ENCODE peak calls at places on chromosome 19, in nine cellular contexts. E is endothelial cell of umbilical vein, R is transverse colon, Q is gastrocnemius medialis, O is tibial nerve, T is Peyer's patch, P is A549, K is stomach, H is heart left ventricle. D is an unnamed sample.

GRCh38 chr19:45294291-45295029 is 28.2 kb downstream of the CKM start:
- DNase-seq in E (no peak), Q (no peak), R (no peak), H (peak; percentile 71), O (no peak), T (no peak), P (no peak), K (no peak), D (no peak)

GRCh38 chr19:5967994-5968430 is 9.9 kb downstream of the RANBP3 start:
- DNase-seq in O (peak; percentile 43), E (peak; percentile 84), P (peak; percentile 74), K (peak; percentile 67), H (peak; percentile 65), R (peak; percentile 69), Q (peak; percentile 39), T (peak; percentile 86), D (peak; percentile 76)

GRCh38 chr19:11138659-11139526 is 16.7 kb downstream of the SPC24 start:
- DNase-seq in E (peak; percentile 51), R (peak; percentile 62), K (peak; percentile 68), P (peak; percentile 69), T (peak; percentile 67), O (peak; percentile 60), H (peak; percentile 83), Q (peak; percentile 56), D (peak; percentile 39)

GRCh38 chr19:4513248-4513647 is 5.0 kb downstream of the PLIN4 start:
- DNase-seq in T (no peak), O (no peak), Q (no peak), R (no peak), P (no peak), H (no peak), E (no peak), K (no peak), D (no peak)

GRCh38 chr19:35757231-35757748 is 461 bp upstream of the HSPB6 start:
- DNase-seq in O (peak; percentile 84), T (peak; percentile 78), Q (peak; percentile 66), H (peak; percentile 91), K (peak; percentile 49), R (peak; percentile 74), P (peak; percentile 63), E (peak; percentile 62), D (peak; percentile 50)

GRCh38 chr19:40407714-40408600 is 5.2 kb downstream of the PRX start:
- DNase-seq in T (peak; percentile 56), O (no peak), Q (no peak), H (no peak), E (no peak), R (no peak), K (no peak), P (no peak), D (no peak)

GRCh38 chr19:43527860-43528622 is 1.0 kb upstream of the ETHE1 start:
- DNase-seq in E (no peak), T (peak; percentile 66), K (no peak), Q (no peak), H (peak; percentile 27), P (no peak), O (peak; percentile 24), R (peak; percentile 51), D (peak; percentile 79)

GRCh38 chr19:54024660-54025059 is 33.2 kb downstream of the CACNG6 start:
- DNase-seq in E (no peak), K (no peak), H (no peak), O (no peak), Q (no peak), T (no peak), P (no peak), R (no peak), D (no peak)

GRCh38 chr19:31532034-31532433 is 182.8 kb upstream of the TSHZ3 start:
- DNase-seq in P (no peak), K (no peak), O (no peak), H (no peak), E (no peak), T (no peak), Q (no peak), R (no peak), D (no peak)

GRCh38 chr19:17303167-17303939 is at the start of gene ABHD8:
- DNase-seq in P (peak; percentile 71), T (peak; percentile 98), E (peak; percentile 96), O (peak; percentile 91), K (peak; percentile 97), Q (peak; percentile 97), R (peak; percentile 98), H (peak; percentile 96), D (peak; percentile 96)
- H3K27ac ChIP-seq in P (peak within 1 kb of the TSS; percentile 87), T (peak within 1 kb of the TSS; percentile 47), E (no peak within 1 kb of the TSS), O (peak within 1 kb of the TSS; percentile 90), K (peak within 1 kb of the TSS; percentile 89), Q (peak within 1 kb of the TSS; percentile 94), R (peak within 1 kb of the TSS; percentile 90), H (peak within 1 kb of the TSS; percentile 95), D (peak within 1 kb of the TSS; percentile 91)

DNA sequence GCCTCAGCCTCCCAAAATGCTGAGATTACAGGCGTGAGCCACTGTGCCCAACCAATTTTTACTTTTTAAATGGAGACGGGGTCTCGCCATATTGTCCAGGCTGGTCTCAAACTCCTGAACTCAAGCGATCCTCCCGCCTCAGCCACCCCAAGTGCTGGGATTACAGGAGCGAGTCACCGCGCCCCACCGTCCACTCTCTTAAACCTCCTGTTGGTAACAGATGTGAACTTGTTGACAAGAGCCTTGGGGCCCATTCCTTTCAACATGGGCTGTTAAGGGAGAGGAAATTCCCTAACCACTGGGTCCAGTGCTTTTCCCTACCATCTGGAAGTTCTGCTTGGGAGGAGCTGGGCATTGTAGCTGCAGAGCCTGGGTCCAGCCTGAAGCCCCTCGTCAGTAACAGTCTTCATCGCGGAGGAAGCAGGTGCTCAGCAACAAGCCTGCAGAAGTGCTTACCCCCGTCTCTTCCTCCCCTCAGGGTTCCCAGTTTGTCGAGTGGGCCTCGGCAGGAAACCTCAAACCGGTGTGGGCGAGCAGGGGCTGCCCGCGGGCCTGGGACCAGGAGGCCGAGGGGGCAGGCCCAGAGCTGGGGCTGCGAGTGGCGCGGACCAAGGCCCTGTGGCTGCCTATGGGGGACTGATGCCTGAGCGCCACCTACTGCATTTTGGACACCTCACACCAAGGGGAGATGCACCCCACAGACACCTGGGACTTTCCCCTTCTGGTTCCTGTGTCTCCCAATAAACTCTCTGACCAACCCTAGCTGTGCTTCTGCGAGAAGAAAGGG is 4.0 kb upstream of the FLT3LG start:
- DNase-seq in R (peak; percentile 72), T (peak; percentile 92), P (no peak), H (no peak), O (no peak), K (peak; percentile 40), Q (no peak), E (no peak), D (no peak)
- TF ChIP-seq POLR2A in R (no peak), T (no peak), P (no peak), H (no peak), O (no peak), K (no peak), Q (no peak), E (no peak), D (no peak)

GRCh38 chr19:38115264-38115802 is 108.7 kb downstream of the DPF1 start:
- DNase-seq in Q (no peak), T (no peak), K (no peak), O (no peak), H (no peak), E (no peak), P (no peak), R (no peak), D (no peak)

GRCh38 chr19:38114651-38115050 is 109.4 kb downstream of the DPF1 start:
- DNase-seq in P (no peak), H (no peak), T (no peak), K (no peak), O (no peak), R (no peak), Q (no peak), E (no peak), D (no peak)

GRCh38 chr19:38122402-38123093 is 101.5 kb downstream of the DPF1 start:
- DNase-seq in R (no peak), O (no peak), P (no peak), H (no peak), K (no peak), Q (no peak), E (no peak), T (no peak), D (no peak)

GRCh38 chr19:38120471-38121030 is 103.5 kb downstream of the DPF1 start:
- DNase-seq in O (no peak), T (no peak), H (no peak), R (no peak), Q (no peak), E (no peak), K (no peak), P (no peak), D (no peak)

DNA sequence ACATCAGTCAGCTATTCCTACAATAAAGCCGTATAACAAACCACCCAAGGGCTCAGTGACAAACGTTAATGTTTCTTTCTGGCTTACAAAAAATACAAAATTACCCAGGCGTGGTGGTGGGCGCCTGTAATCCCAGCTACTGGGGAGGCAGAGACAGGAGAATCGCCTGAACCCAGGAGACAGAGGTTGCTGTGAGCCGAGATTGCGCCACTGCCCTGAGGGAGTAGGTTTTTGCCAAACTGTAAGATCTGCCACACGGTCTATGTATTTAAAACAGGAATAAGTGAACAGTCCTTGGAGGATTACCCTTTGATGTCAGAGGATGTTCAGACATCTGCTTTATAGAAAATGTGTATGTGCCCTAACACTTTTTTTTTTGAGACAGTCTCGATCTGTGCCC is 105.8 kb downstream of the DPF1 start:
- DNase-seq in Q (no peak), O (no peak), H (no peak), P (no peak), R (no peak), E (no peak), K (no peak), T (no peak), D (no peak)
- H3K27ac ChIP-seq in Q (no peak overlapping the region), O (no peak overlapping the region), H (no peak overlapping the region), P (no peak overlapping the region), R (no peak overlapping the region), E (no peak overlapping the region), K (no peak overlapping the region), T (no peak overlapping the region), D (no peak overlapping the region)

DNA sequence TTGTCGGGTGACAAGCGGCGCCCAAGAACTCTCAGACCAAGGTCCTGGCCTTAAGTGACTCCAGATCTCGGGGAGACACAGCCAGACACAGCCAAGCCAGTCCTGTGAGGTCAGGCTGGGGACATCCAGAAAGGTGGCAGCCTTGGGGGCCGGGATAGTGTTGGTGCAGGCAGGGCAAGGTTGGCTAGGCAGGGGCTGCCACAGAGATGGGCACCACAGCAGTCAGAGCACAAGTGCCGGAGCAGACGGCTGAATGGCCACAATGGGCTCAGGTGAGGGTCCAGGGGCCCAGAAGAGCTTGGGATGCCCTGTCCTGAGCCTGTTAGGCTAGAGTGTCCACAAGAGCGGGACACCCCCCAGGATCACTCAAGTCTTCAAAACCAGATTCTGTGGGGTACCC is 32.2 kb downstream of the MAU2 start:
- DNase-seq in K (no peak), R (no peak), O (no peak), P (no peak), Q (no peak), E (no peak), H (no peak), T (no peak), D (no peak)
- TF ChIP-seq POLR2A in K (no peak), R (no peak), O (no peak), P (no peak), Q (no peak), E (no peak), H (no peak), T (no peak), D (no peak)

DNA sequence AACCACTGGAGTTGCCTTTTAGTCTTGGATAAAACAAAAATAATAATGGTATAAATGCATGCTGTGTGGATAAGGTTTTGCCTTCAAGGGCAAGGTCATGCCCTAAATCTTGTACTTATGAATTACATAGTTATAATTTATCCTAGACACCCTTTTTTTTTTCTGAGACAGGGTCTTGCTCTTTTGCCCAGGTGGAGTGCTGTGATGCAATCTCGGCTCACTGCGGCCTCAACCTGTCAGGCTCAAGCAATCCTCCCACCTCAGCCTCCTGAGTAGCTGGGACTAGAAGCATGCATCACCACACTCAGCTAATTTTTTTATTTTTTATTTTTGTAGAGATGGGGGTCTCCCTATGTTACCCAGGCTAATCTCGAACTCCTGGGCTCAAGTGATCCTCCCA is 7.7 kb upstream of the DACT3 start:
- DNase-seq in K (no peak), H (no peak), R (no peak), T (no peak), E (no peak), Q (no peak), O (no peak), P (no peak), D (no peak)
- H3K27ac ChIP-seq in K (no peak overlapping the region), H (no peak overlapping the region), R (no peak overlapping the region), T (no peak overlapping the region), E (no peak overlapping the region), Q (no peak overlapping the region), O (no peak overlapping the region), P (no peak overlapping the region), D (no peak overlapping the region)